ENCODE peak calls at places on chromosomes 1 and 21, in nine cellular contexts. I is fibroblast of lung; L is CD8-positive, alpha-beta T cell; N is uterus; W is left ventricle myocardium inferior; Q is CD4-positive, alpha-beta T cell; T is endodermal cell; K is pancreas; H is psoas muscle. X is an unnamed sample.

GRCh38 chr21:38955495-38955894 is 149.8 kb downstream of the ETS2 start:
- DNase-seq in I (peak; percentile 61), L (no peak), N (no peak), W (peak; percentile 46), Q (no peak), T (no peak), K (no peak), H (no peak), X (peak; percentile 55)

GRCh38 chr1:31915438-31915837 is 22.7 kb downstream of the PTP4A2 start:
- DNase-seq in I (no peak), L (no peak), N (no peak), W (no peak), Q (no peak), T (no peak), K (no peak), H (no peak), X (no peak)

GRCh38 chr1:165891461-165891860 is 64.0 kb downstream of the UCK2 start:
- DNase-seq in I (no peak), L (no peak), N (no peak), W (no peak), Q (no peak), T (no peak), K (no peak), H (no peak), X (no peak)

GRCh38 chr1:228955691-228956090 is 220.4 kb downstream of the RHOU start:
- DNase-seq in I (peak; percentile 52), L (no peak), N (no peak), W (no peak), Q (no peak), T (peak; percentile 20), K (no peak), H (no peak), X (no peak)

GRCh38 chr21:14523234-14523633 is 22.9 kb downstream of the SAMSN1 start:
- DNase-seq in I (no peak), L (peak; percentile 12), N (no peak), W (no peak), Q (no peak), T (no peak), K (no peak), H (no peak), X (no peak)

GRCh38 chr1:235038701-235039100 is 89.9 kb downstream of the TOMM20 start:
- DNase-seq in I (no peak), L (no peak), N (no peak), W (no peak), Q (no peak), T (no peak), K (no peak), H (no peak), X (no peak)

GRCh38 chr1:204927673-204928641 is 57.3 kb downstream of the NFASC start:
- DNase-seq in I (no peak), L (no peak), N (no peak), W (no peak), Q (no peak), T (peak; percentile 95), K (no peak), H (no peak), X (no peak)

GRCh38 chr1:1020000-1020404 is at the start of gene AGRN:
- DNase-seq in I (no peak), L (no peak), N (no peak), W (no peak), Q (no peak), T (peak; percentile 82), K (peak; percentile 83), H (peak; percentile 80), X (no peak)

GRCh38 chr1:232381676-232382075 is 248.3 kb downstream of the SIPA1L2 start:
- DNase-seq in I (peak; percentile 41), L (no peak), N (no peak), W (no peak), Q (no peak), T (no peak), K (no peak), H (no peak), X (no peak)
- H3K27ac ChIP-seq in I (no peak overlapping the region), L (no peak overlapping the region), N (no peak overlapping the region), W (no peak overlapping the region), Q (no peak overlapping the region), T (no peak overlapping the region), K (no peak overlapping the region), H (no peak overlapping the region), X (no peak overlapping the region)

GRCh38 chr1:156407760-156408159 is 38.7 kb downstream of the RHBG start:
- DNase-seq in I (no peak), L (no peak), N (no peak), W (no peak), Q (no peak), T (no peak), K (no peak), H (no peak), X (no peak)
- TF ChIP-seq CTCF in I (no peak), L (no peak), N (no peak), W (no peak), Q (no peak), T (no peak), K (no peak), H (no peak), X (no peak)

GRCh38 chr1:231446138-231446537 is 24.1 kb upstream of the EGLN1 start:
- DNase-seq in I (no peak), L (no peak), N (no peak), W (no peak), Q (no peak), T (no peak), K (no peak), H (no peak), X (no peak)

GRCh38 chr1:231444059-231444458 is 22.0 kb upstream of the EGLN1 start:
- DNase-seq in I (no peak), L (no peak), N (no peak), W (no peak), Q (no peak), T (no peak), K (no peak), H (no peak), X (no peak)

GRCh38 chr1:231442735-231443134 is 20.6 kb upstream of the EGLN1 start:
- DNase-seq in I (peak; percentile 9), L (no peak), N (no peak), W (no peak), Q (no peak), T (no peak), K (no peak), H (no peak), X (no peak)

GRCh38 chr1:231443363-231443762 is 21.3 kb upstream of the EGLN1 start:
- DNase-seq in I (no peak), L (no peak), N (no peak), W (no peak), Q (no peak), T (no peak), K (no peak), H (no peak), X (no peak)
- H3K27ac ChIP-seq in I (no peak overlapping the region), L (no peak overlapping the region), N (no peak overlapping the region), W (no peak overlapping the region), Q (no peak overlapping the region), T (no peak overlapping the region), K (no peak overlapping the region), H (no peak overlapping the region), X (no peak overlapping the region)

DNA sequence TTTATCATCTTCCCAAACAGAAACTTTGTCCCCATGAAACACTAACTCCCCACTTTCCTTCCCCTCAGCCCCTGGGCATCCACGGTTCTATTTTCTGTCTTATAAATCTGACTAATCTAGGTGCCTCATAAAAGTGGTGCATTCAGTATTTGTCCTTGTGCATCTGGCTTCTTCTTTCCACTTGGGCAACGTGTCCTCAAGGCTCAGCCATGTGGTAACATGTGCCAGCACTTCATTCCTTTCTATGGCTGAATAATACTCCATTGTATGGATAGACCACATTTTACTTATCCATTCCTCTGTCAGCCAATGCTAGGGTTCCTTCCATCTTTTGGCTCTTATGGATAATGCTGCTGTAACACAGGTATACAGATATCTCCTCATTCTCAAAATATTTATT is 305.0 kb upstream of the RUNX1 start:
- DNase-seq in I (no peak), L (no peak), N (no peak), W (no peak), Q (no peak), T (no peak), K (no peak), H (no peak), X (no peak)
- TF ChIP-seq CTCF in I (no peak), L (no peak), N (no peak), W (no peak), Q (no peak), T (no peak), K (no peak), H (no peak), X (no peak)

DNA sequence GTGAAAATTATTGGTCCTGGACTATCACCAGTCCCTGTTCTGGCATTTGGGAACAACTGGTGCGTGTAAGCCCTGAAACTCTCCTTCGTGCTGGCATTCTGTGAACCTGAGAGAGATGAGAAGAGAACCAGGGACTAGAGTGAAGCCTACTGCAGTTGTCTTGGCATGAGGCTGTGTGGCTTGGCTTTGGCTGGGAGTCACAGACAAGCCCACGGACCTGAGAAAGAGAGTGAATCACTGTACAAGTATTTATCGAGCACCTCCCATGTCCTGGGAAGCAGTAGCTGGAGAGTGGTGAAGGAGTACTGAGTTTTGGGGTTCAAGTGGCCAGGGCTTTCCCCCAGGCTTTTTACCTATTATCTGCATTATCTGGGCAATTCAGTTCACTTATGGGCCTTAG is 63.3 kb downstream of the FGGY start:
- DNase-seq in I (peak; percentile 61), L (no peak), N (peak; percentile 47), W (no peak), Q (no peak), T (no peak), K (no peak), H (peak; percentile 78), X (peak; percentile 76)
- H3K27ac ChIP-seq in I (no peak overlapping the region), L (no peak overlapping the region), N (no peak overlapping the region), W (no peak overlapping the region), Q (no peak overlapping the region), T (no peak overlapping the region), K (no peak overlapping the region), H (peak overlapping the region; percentile 38), X (peak overlapping the region; percentile 43)